ENCODE peak calls at places on chromosomes 2 and 18, in five cellular contexts. One of them, this sample, is unnamed.

GRCh38 chr18:32383040-32383819 is 87.5 kb downstream of the GAREM1 start:
- DNase-seq in CD8-positive, alpha-beta memory T cell: no peak
- DNase-seq in Right ventricle myocardium superior: no peak
- DNase-seq in ovary: no peak
- DNase-seq in HEK293T: no peak
- DNase-seq in this sample: peak

GRCh38 chr18:60049172-60049571 is 149.4 kb downstream of the PMAIP1 start:
- DNase-seq in CD8-positive, alpha-beta memory T cell: no peak
- DNase-seq in Right ventricle myocardium superior: no peak
- DNase-seq in ovary: no peak
- DNase-seq in HEK293T: no peak
- DNase-seq in this sample: no peak

GRCh38 chr2:196566969-196567666 is 72.4 kb upstream of the CCDC150 start:
- DNase-seq in CD8-positive, alpha-beta memory T cell: no peak
- DNase-seq in Right ventricle myocardium superior: no peak
- DNase-seq in ovary: no peak
- DNase-seq in HEK293T: no peak
- DNase-seq in this sample: no peak

GRCh38 chr2:223995569-223995968 is 38.3 kb downstream of the MRPL44 start:
- DNase-seq in CD8-positive, alpha-beta memory T cell: no peak
- DNase-seq in Right ventricle myocardium superior: no peak
- DNase-seq in ovary: no peak
- DNase-seq in HEK293T: no peak
- DNase-seq in this sample: peak

GRCh38 chr2:184920451-184920965 is 322.2 kb downstream of the ZNF804A start:
- DNase-seq in CD8-positive, alpha-beta memory T cell: no peak
- DNase-seq in Right ventricle myocardium superior: no peak
- DNase-seq in ovary: no peak
- DNase-seq in HEK293T: no peak
- DNase-seq in this sample: no peak

GRCh38 chr2:156901373-156902031 is 356.0 kb upstream of the GALNT5 start:
- DNase-seq in CD8-positive, alpha-beta memory T cell: no peak
- DNase-seq in Right ventricle myocardium superior: no peak
- DNase-seq in ovary: no peak
- DNase-seq in HEK293T: no peak
- DNase-seq in this sample: no peak

GRCh38 chr2:2520396-2520795 is 189.3 kb upstream of the MYT1L start:
- DNase-seq in CD8-positive, alpha-beta memory T cell: no peak
- DNase-seq in Right ventricle myocardium superior: no peak
- DNase-seq in ovary: no peak
- DNase-seq in HEK293T: no peak
- DNase-seq in this sample: no peak

GRCh38 chr18:61823595-61823994 is 69.2 kb downstream of the RNF152 start:
- DNase-seq in CD8-positive, alpha-beta memory T cell: no peak
- DNase-seq in Right ventricle myocardium superior: no peak
- DNase-seq in ovary: no peak
- DNase-seq in HEK293T: no peak
- DNase-seq in this sample: no peak

GRCh38 chr2:118882693-118883336 is 35.4 kb upstream of the EN1 start:
- DNase-seq in CD8-positive, alpha-beta memory T cell: peak
- DNase-seq in Right ventricle myocardium superior: peak
- DNase-seq in ovary: no peak
- DNase-seq in HEK293T: peak
- DNase-seq in this sample: peak

GRCh38 chr18:75173125-75173432 is 35.9 kb downstream of the PTGR3 start:
- DNase-seq in CD8-positive, alpha-beta memory T cell: no peak
- DNase-seq in Right ventricle myocardium superior: no peak
- DNase-seq in ovary: no peak
- DNase-seq in HEK293T: no peak
- DNase-seq in this sample: no peak